ENCODE peak calls at places on chromosomes 13 and 19, in nine cellular contexts. H is SJSA1, J is iPS DF 6.9, N is PC-9, Q is mammary epithelial cell, B is heart left ventricle, M is A673, A is lower lobe of right lung, X is hepatocyte. C is an unnamed sample.

GRCh38 chr13:75908137-75908536 is 272.0 kb downstream of the LMO7 start:
- DNase-seq in H (no peak), J (no peak), N (no peak), Q (no peak), B (peak; percentile 59), M (no peak), A (no peak), X (no peak), C (no peak)

GRCh38 chr13:74644239-74644638 is 510.0 kb upstream of the KLF12 start:
- DNase-seq in H (no peak), J (no peak), N (no peak), Q (peak; percentile 14), B (no peak), M (no peak), A (no peak), X (peak; percentile 16), C (no peak)

GRCh38 chr13:111668451-111668850 is 348.0 kb downstream of the TEX29 start:
- DNase-seq in H (peak; percentile 45), J (no peak), N (no peak), Q (no peak), B (no peak), M (no peak), A (no peak), X (no peak), C (no peak)

GRCh38 chr19:49746206-49746958 is 16.7 kb downstream of the TSKS start:
- DNase-seq in H (no peak), J (peak; percentile 89), N (no peak), Q (no peak), B (peak; percentile 79), M (peak; percentile 79), A (peak; percentile 70), X (no peak), C (peak; percentile 19)

GRCh38 chr19:44747739-44748425 is 626 bp upstream of the BCL3 start:
- DNase-seq in H (peak; percentile 80), J (no peak), N (peak; percentile 67), Q (peak; percentile 65), B (peak; percentile 86), M (peak; percentile 70), A (peak; percentile 82), X (peak; percentile 72), C (no peak)

GRCh38 chr13:101398920-101399319 is 17.4 kb downstream of the NALCN start:
- DNase-seq in H (no peak), J (no peak), N (no peak), Q (peak; percentile 75), B (no peak), M (no peak), A (no peak), X (no peak), C (no peak)

GRCh38 chr19:8641908-8642547 is 11.6 kb downstream of the NFILZ start:
- DNase-seq in H (no peak), J (peak; percentile 39), N (peak; percentile 6), Q (peak; percentile 32), B (no peak), M (peak; percentile 76), A (no peak), X (peak; percentile 54), C (no peak)

GRCh38 chr19:6071103-6071485 is 39.2 kb downstream of the RFX2 start:
- DNase-seq in H (peak; percentile 17), J (no peak), N (no peak), Q (no peak), B (no peak), M (no peak), A (no peak), X (no peak), C (no peak)

GRCh38 chr13:113448885-113449692 is 4.2 kb downstream of the ADPRHL1 start:
- DNase-seq in H (peak; percentile 70), J (no peak), N (peak; percentile 92), Q (no peak), B (no peak), M (peak; percentile 97), A (peak; percentile 75), X (peak; percentile 48), C (no peak)

GRCh38 chr13:74669149-74669548 is 534.9 kb upstream of the KLF12 start:
- DNase-seq in H (no peak), J (no peak), N (no peak), Q (no peak), B (no peak), M (no peak), A (no peak), X (no peak), C (no peak)

GRCh38 chr13:40408602-40409001 is 257.8 kb downstream of the FOXO1 start:
- DNase-seq in H (no peak), J (no peak), N (no peak), Q (no peak), B (no peak), M (peak; percentile 17), A (no peak), X (no peak), C (no peak)

GRCh38 chr19:10478903-10479384 is 24.2 kb downstream of the KEAP1 start:
- DNase-seq in H (peak; percentile 95), J (peak; percentile 90), N (peak; percentile 89), Q (peak; percentile 82), B (peak; percentile 92), M (peak; percentile 96), A (peak; percentile 91), X (peak; percentile 71), C (no peak)

DNA sequence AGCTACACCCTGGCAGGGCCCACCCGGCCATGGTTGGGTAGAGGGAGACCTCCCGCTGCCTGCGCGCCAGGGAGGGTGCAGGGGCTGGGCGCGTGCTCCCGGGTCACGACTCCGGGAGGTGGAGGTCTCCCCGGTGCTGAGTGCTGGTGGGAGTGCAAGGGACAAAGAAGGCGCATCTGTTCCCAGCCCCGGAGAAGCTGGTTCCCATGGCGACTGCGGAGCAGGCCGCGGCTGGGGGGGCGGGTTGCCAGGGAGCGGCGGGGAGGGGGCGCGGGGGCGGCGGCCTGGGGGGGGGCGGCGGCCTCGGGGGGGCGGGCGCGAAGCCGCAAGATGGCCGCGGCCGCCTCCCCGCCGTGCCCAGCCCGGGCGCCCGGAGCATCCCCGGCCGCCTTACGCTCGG is 1.2 kb downstream of the CBARP start:
- DNase-seq in H (no peak), J (no peak), N (no peak), Q (no peak), B (no peak), M (no peak), A (no peak), X (no peak), C (no peak)
- H3K4me3 ChIP-seq in H (peak overlapping the region; percentile 51), J (peak overlapping the region; percentile 77), N (no peak overlapping the region), Q (peak overlapping the region; percentile 68), B (peak overlapping the region; percentile 63), M (peak overlapping the region; percentile 86), A (no peak overlapping the region), X (peak overlapping the region; percentile 97), C (peak overlapping the region; percentile 87)

GRCh38 chr19:2288010-2288742 is 6.2 kb upstream of the PEAK3 start:
- DNase-seq in H (no peak), J (no peak), N (no peak), Q (no peak), B (no peak), M (no peak), A (no peak), X (no peak), C (no peak)

GRCh38 chr19:2289714-2290435 is 7.9 kb upstream of the PEAK3 start:
- DNase-seq in H (no peak), J (no peak), N (no peak), Q (peak; percentile 24), B (no peak), M (no peak), A (peak; percentile 82), X (no peak), C (no peak)

GRCh38 chr19:2288743-2289713 is 7.1 kb upstream of the PEAK3 start:
- DNase-seq in H (no peak), J (no peak), N (no peak), Q (no peak), B (no peak), M (no peak), A (no peak), X (no peak), C (no peak)

GRCh38 chr19:2286402-2287140 is 4.6 kb upstream of the PEAK3 start:
- DNase-seq in H (no peak), J (no peak), N (no peak), Q (no peak), B (no peak), M (no peak), A (no peak), X (no peak), C (no peak)

DNA sequence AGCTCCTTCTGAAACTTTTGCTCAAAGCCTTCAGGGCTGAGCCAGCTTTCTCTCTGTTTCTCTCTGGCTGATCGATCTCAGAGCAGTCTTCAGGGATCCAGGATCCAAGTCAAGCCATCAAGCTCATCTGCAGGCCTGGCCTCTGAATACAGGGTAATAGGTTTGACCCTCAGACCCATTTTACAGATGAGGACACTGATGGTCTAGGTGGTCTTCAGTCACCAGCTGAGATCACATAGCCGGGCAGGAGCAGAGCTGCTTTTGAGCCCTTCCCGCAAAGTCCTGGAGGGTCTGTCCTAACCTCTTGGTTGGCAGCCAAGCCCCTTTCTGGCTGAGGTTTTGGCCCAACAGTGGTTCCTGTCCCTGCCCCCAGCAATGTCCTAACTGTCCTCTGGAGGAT is 5.6 kb upstream of the PEAK3 start:
- DNase-seq in H (no peak), J (no peak), N (no peak), Q (no peak), B (no peak), M (no peak), A (no peak), X (no peak), C (no peak)
- H3K27me3 ChIP-seq in H (no peaks in the 10 kb centered on the region), J (peaks cover 43% of the 10 kb centered on the region), N (no peaks in the 10 kb centered on the region), Q (peaks cover 20% of the 10 kb centered on the region), B (peaks cover 31% of the 10 kb centered on the region), M (peaks cover 42% of the 10 kb centered on the region), A (peaks cover 43% of the 10 kb centered on the region), X (peaks cover 65% of the 10 kb centered on the region), C (peaks cover 70% of the 10 kb centered on the region)

GRCh38 chr19:17615889-17616685 is 60.6 kb downstream of the COLGALT1 start:
- DNase-seq in H (no peak), J (no peak), N (no peak), Q (no peak), B (no peak), M (no peak), A (no peak), X (no peak), C (no peak)
- H3K4me3 ChIP-seq in H (no peak overlapping the region), J (no peak overlapping the region), N (no peak overlapping the region), Q (no peak overlapping the region), B (peak overlapping the region; percentile 36), M (no peak overlapping the region), A (peak overlapping the region; percentile 19), X (no peak overlapping the region), C (no peak overlapping the region)

GRCh38 chr13:44355643-44356042 is 18.0 kb upstream of the SERP2 start:
- DNase-seq in H (no peak), J (no peak), N (no peak), Q (no peak), B (no peak), M (no peak), A (no peak), X (no peak), C (no peak)

GRCh38 chr13:44362394-44363040 is 11.1 kb upstream of the SERP2 start:
- DNase-seq in H (peak; percentile 59), J (no peak), N (no peak), Q (no peak), B (no peak), M (no peak), A (no peak), X (no peak), C (no peak)

GRCh38 chr13:44364019-44364418 is 9.6 kb upstream of the SERP2 start:
- DNase-seq in H (no peak), J (no peak), N (peak; percentile 17), Q (no peak), B (no peak), M (no peak), A (no peak), X (no peak), C (no peak)

GRCh38 chr13:44364601-44365000 is 9.0 kb upstream of the SERP2 start:
- DNase-seq in H (peak; percentile 53), J (no peak), N (peak; percentile 63), Q (peak; percentile 67), B (no peak), M (no peak), A (no peak), X (no peak), C (peak; percentile 59)

GRCh38 chr13:44359983-44360375 is 13.6 kb upstream of the SERP2 start:
- DNase-seq in H (no peak), J (no peak), N (peak; percentile 21), Q (peak; percentile 35), B (no peak), M (no peak), A (no peak), X (no peak), C (no peak)
- H3K27me3 ChIP-seq in H (no peaks in the 10 kb centered on the region), J (no peaks in the 10 kb centered on the region), N (no peaks in the 10 kb centered on the region), Q (no peaks in the 10 kb centered on the region), B (no peaks in the 10 kb centered on the region), M (no peaks in the 10 kb centered on the region), A (no peaks in the 10 kb centered on the region), X (no peaks in the 10 kb centered on the region), C (no peaks in the 10 kb centered on the region)